ENCODE peak calls at places on chromosomes 11 and 22, in ten cellular contexts. One of them, this sample, is unnamed.

GRCh38 chr11:46490576-46491100 is 99.1 kb upstream of the CHRM4 start:
- DNase-seq in GM12878: no peak
- DNase-seq in SK-N-SH: no peak
- DNase-seq in transverse colon: no peak
- DNase-seq in H1: no peak
- DNase-seq in stomach: no peak
- DNase-seq in sigmoid colon: no peak
- DNase-seq in upper lobe of left lung: no peak
- DNase-seq in K562: no peak
- DNase-seq in HepG2: no peak
- DNase-seq in this sample: no peak

GRCh38 chr11:61695917-61696316 is 15.7 kb downstream of the DAGLA start:
- DNase-seq in GM12878: peak
- DNase-seq in SK-N-SH: peak
- DNase-seq in transverse colon: peak
- DNase-seq in H1: no peak
- DNase-seq in stomach: peak
- DNase-seq in sigmoid colon: peak
- DNase-seq in upper lobe of left lung: peak
- DNase-seq in K562: no peak
- DNase-seq in HepG2: no peak
- DNase-seq in this sample: peak

GRCh38 chr11:84714316-84714780 is 912.8 kb downstream of the DLG2 start:
- DNase-seq in GM12878: no peak
- DNase-seq in SK-N-SH: peak
- DNase-seq in transverse colon: peak
- DNase-seq in H1: no peak
- DNase-seq in stomach: peak
- DNase-seq in sigmoid colon: no peak
- DNase-seq in upper lobe of left lung: peak
- DNase-seq in K562: peak
- DNase-seq in HepG2: peak
- DNase-seq in this sample: no peak

GRCh38 chr11:44256673-44257291 is 53.2 kb downstream of the ALX4 start:
- DNase-seq in GM12878: no peak
- DNase-seq in SK-N-SH: no peak
- DNase-seq in transverse colon: no peak
- DNase-seq in H1: no peak
- DNase-seq in stomach: peak
- DNase-seq in sigmoid colon: no peak
- DNase-seq in upper lobe of left lung: no peak
- DNase-seq in K562: peak
- DNase-seq in HepG2: peak
- DNase-seq in this sample: no peak

GRCh38 chr11:73907191-73907590 is 30.4 kb downstream of the PAAF1 start:
- DNase-seq in GM12878: no peak
- DNase-seq in SK-N-SH: no peak
- DNase-seq in transverse colon: no peak
- DNase-seq in H1: no peak
- DNase-seq in stomach: no peak
- DNase-seq in sigmoid colon: no peak
- DNase-seq in upper lobe of left lung: peak
- DNase-seq in K562: peak
- DNase-seq in HepG2: peak
- DNase-seq in this sample: no peak

GRCh38 chr11:74543991-74544390 is 48.4 kb upstream of the POLD3 start:
- DNase-seq in GM12878: no peak
- DNase-seq in SK-N-SH: no peak
- DNase-seq in transverse colon: no peak
- DNase-seq in H1: no peak
- DNase-seq in stomach: peak
- DNase-seq in sigmoid colon: no peak
- DNase-seq in upper lobe of left lung: peak
- DNase-seq in K562: no peak
- DNase-seq in HepG2: no peak
- DNase-seq in this sample: no peak

GRCh38 chr11:19597194-19597593 is 115.4 kb upstream of the NAV2 start:
- DNase-seq in GM12878: no peak
- DNase-seq in SK-N-SH: peak
- DNase-seq in transverse colon: no peak
- DNase-seq in H1: no peak
- DNase-seq in stomach: no peak
- DNase-seq in sigmoid colon: no peak
- DNase-seq in upper lobe of left lung: no peak
- DNase-seq in K562: no peak
- DNase-seq in HepG2: no peak
- DNase-seq in this sample: no peak

GRCh38 chr11:116696381-116696941 is 76.3 kb downstream of the BUD13 start:
- DNase-seq in GM12878: no peak
- DNase-seq in SK-N-SH: peak
- DNase-seq in transverse colon: no peak
- DNase-seq in H1: no peak
- DNase-seq in stomach: peak
- DNase-seq in sigmoid colon: peak
- DNase-seq in upper lobe of left lung: no peak
- DNase-seq in K562: no peak
- DNase-seq in HepG2: no peak
- DNase-seq in this sample: peak

GRCh38 chr11:124109377-124109776 is 5.9 kb upstream of the VWA5A start:
- DNase-seq in GM12878: no peak
- DNase-seq in SK-N-SH: no peak
- DNase-seq in transverse colon: no peak
- DNase-seq in H1: no peak
- DNase-seq in stomach: no peak
- DNase-seq in sigmoid colon: no peak
- DNase-seq in upper lobe of left lung: no peak
- DNase-seq in K562: no peak
- DNase-seq in HepG2: no peak
- DNase-seq in this sample: no peak

GRCh38 chr11:121494355-121495099 is 41.8 kb upstream of the SORL1-AS1 start:
- DNase-seq in GM12878: peak
- DNase-seq in SK-N-SH: no peak
- DNase-seq in transverse colon: no peak
- DNase-seq in H1: no peak
- DNase-seq in stomach: no peak
- DNase-seq in sigmoid colon: no peak
- DNase-seq in upper lobe of left lung: no peak
- DNase-seq in K562: no peak
- DNase-seq in HepG2: no peak
- DNase-seq in this sample: no peak

GRCh38 chr11:71437879-71438278 is 10.3 kb downstream of the DHCR7 start:
- DNase-seq in GM12878: no peak
- DNase-seq in SK-N-SH: no peak
- DNase-seq in transverse colon: no peak
- DNase-seq in H1: no peak
- DNase-seq in stomach: no peak
- DNase-seq in sigmoid colon: no peak
- DNase-seq in upper lobe of left lung: no peak
- DNase-seq in K562: no peak
- DNase-seq in HepG2: no peak
- DNase-seq in this sample: no peak

GRCh38 chr11:43920598-43921419 is 21.6 kb upstream of the C11orf96 start:
- DNase-seq in GM12878: no peak
- DNase-seq in SK-N-SH: no peak
- DNase-seq in transverse colon: peak
- DNase-seq in H1: no peak
- DNase-seq in stomach: peak
- DNase-seq in sigmoid colon: peak
- DNase-seq in upper lobe of left lung: peak
- DNase-seq in K562: peak
- DNase-seq in HepG2: peak
- DNase-seq in this sample: no peak

GRCh38 chr22:47189056-47189916 is 426.8 kb downstream of the TBC1D22A start:
- DNase-seq in GM12878: no peak
- DNase-seq in SK-N-SH: no peak
- DNase-seq in transverse colon: peak
- DNase-seq in H1: no peak
- DNase-seq in stomach: no peak
- DNase-seq in sigmoid colon: peak
- DNase-seq in upper lobe of left lung: peak
- DNase-seq in K562: no peak
- DNase-seq in HepG2: no peak
- DNase-seq in this sample: peak

GRCh38 chr11:76579047-76579751 is 91.3 kb downstream of the LRRC32 start:
- DNase-seq in GM12878: no peak
- DNase-seq in SK-N-SH: peak
- DNase-seq in transverse colon: no peak
- DNase-seq in H1: no peak
- DNase-seq in stomach: no peak
- DNase-seq in sigmoid colon: no peak
- DNase-seq in upper lobe of left lung: peak
- DNase-seq in K562: no peak
- DNase-seq in HepG2: no peak
- DNase-seq in this sample: no peak

GRCh38 chr11:128814856-128815705 is 52.0 kb downstream of the KCNJ1 start:
- DNase-seq in GM12878: no peak
- DNase-seq in SK-N-SH: peak
- DNase-seq in transverse colon: peak
- DNase-seq in H1: peak
- DNase-seq in stomach: no peak
- DNase-seq in sigmoid colon: peak
- DNase-seq in upper lobe of left lung: peak
- DNase-seq in K562: no peak
- DNase-seq in HepG2: no peak
- DNase-seq in this sample: no peak

GRCh38 chr11:1373536-1374214 is 16.1 kb upstream of the BRSK2 start:
- DNase-seq in GM12878: no peak
- DNase-seq in SK-N-SH: peak
- DNase-seq in transverse colon: no peak
- DNase-seq in H1: no peak
- DNase-seq in stomach: no peak
- DNase-seq in sigmoid colon: no peak
- DNase-seq in upper lobe of left lung: no peak
- DNase-seq in K562: no peak
- DNase-seq in HepG2: no peak
- DNase-seq in this sample: no peak
- TF ChIP-seq EP300 in GM12878: no peak
- TF ChIP-seq EP300 in SK-N-SH: no peak
- TF ChIP-seq EP300 in transverse colon: no peak
- TF ChIP-seq EP300 in H1: no peak
- TF ChIP-seq EP300 in stomach: no peak
- TF ChIP-seq EP300 in sigmoid colon: no peak
- TF ChIP-seq EP300 in upper lobe of left lung: no peak
- TF ChIP-seq EP300 in K562: no peak
- TF ChIP-seq EP300 in HepG2: no peak
- TF ChIP-seq EP300 in this sample: no peak

GRCh38 chr22:50572965-50573364 is 5.3 kb downstream of the CPT1B start:
- DNase-seq in GM12878: no peak
- DNase-seq in SK-N-SH: no peak
- DNase-seq in transverse colon: no peak
- DNase-seq in H1: no peak
- DNase-seq in stomach: no peak
- DNase-seq in sigmoid colon: no peak
- DNase-seq in upper lobe of left lung: no peak
- DNase-seq in K562: no peak
- DNase-seq in HepG2: no peak
- DNase-seq in this sample: peak

GRCh38 chr22:50569896-50570535 is 7.3 kb upstream of the SYCE3 start:
- DNase-seq in GM12878: no peak
- DNase-seq in SK-N-SH: no peak
- DNase-seq in transverse colon: no peak
- DNase-seq in H1: no peak
- DNase-seq in stomach: no peak
- DNase-seq in sigmoid colon: no peak
- DNase-seq in upper lobe of left lung: no peak
- DNase-seq in K562: no peak
- DNase-seq in HepG2: no peak
- DNase-seq in this sample: peak

GRCh38 chr22:50569041-50569459 is 6.3 kb upstream of the SYCE3 start:
- DNase-seq in GM12878: no peak
- DNase-seq in SK-N-SH: no peak
- DNase-seq in transverse colon: peak
- DNase-seq in H1: no peak
- DNase-seq in stomach: peak
- DNase-seq in sigmoid colon: peak
- DNase-seq in upper lobe of left lung: no peak
- DNase-seq in K562: no peak
- DNase-seq in HepG2: peak
- DNase-seq in this sample: no peak

GRCh38 chr22:50571264-50572175 is 6.7 kb downstream of the CPT1B start:
- DNase-seq in GM12878: no peak
- DNase-seq in SK-N-SH: no peak
- DNase-seq in transverse colon: no peak
- DNase-seq in H1: no peak
- DNase-seq in stomach: peak
- DNase-seq in sigmoid colon: no peak
- DNase-seq in upper lobe of left lung: no peak
- DNase-seq in K562: no peak
- DNase-seq in HepG2: no peak
- DNase-seq in this sample: peak

GRCh38 chr22:50570861-50571260 is 7.4 kb downstream of the CPT1B start:
- DNase-seq in GM12878: no peak
- DNase-seq in SK-N-SH: no peak
- DNase-seq in transverse colon: no peak
- DNase-seq in H1: no peak
- DNase-seq in stomach: no peak
- DNase-seq in sigmoid colon: no peak
- DNase-seq in upper lobe of left lung: no peak
- DNase-seq in K562: no peak
- DNase-seq in HepG2: no peak
- DNase-seq in this sample: peak
- TF ChIP-seq POLR2AphosphoS5 in GM12878: no peak
- TF ChIP-seq POLR2AphosphoS5 in SK-N-SH: no peak
- TF ChIP-seq POLR2AphosphoS5 in transverse colon: no peak
- TF ChIP-seq POLR2AphosphoS5 in H1: no peak
- TF ChIP-seq POLR2AphosphoS5 in stomach: no peak
- TF ChIP-seq POLR2AphosphoS5 in sigmoid colon: no peak
- TF ChIP-seq POLR2AphosphoS5 in upper lobe of left lung: no peak
- TF ChIP-seq POLR2AphosphoS5 in K562: no peak
- TF ChIP-seq POLR2AphosphoS5 in HepG2: no peak
- TF ChIP-seq POLR2AphosphoS5 in this sample: no peak

GRCh38 chr11:12269104-12269441 is 108.3 kb upstream of the PARVA start:
- DNase-seq in GM12878: no peak
- DNase-seq in SK-N-SH: peak
- DNase-seq in transverse colon: no peak
- DNase-seq in H1: no peak
- DNase-seq in stomach: peak
- DNase-seq in sigmoid colon: peak
- DNase-seq in upper lobe of left lung: peak
- DNase-seq in K562: no peak
- DNase-seq in HepG2: no peak
- DNase-seq in this sample: no peak
- TF ChIP-seq EP300 in GM12878: no peak
- TF ChIP-seq EP300 in SK-N-SH: no peak
- TF ChIP-seq EP300 in transverse colon: no peak
- TF ChIP-seq EP300 in H1: no peak
- TF ChIP-seq EP300 in stomach: no peak
- TF ChIP-seq EP300 in sigmoid colon: no peak
- TF ChIP-seq EP300 in upper lobe of left lung: no peak
- TF ChIP-seq EP300 in K562: no peak
- TF ChIP-seq EP300 in HepG2: no peak
- TF ChIP-seq EP300 in this sample: no peak

DNA sequence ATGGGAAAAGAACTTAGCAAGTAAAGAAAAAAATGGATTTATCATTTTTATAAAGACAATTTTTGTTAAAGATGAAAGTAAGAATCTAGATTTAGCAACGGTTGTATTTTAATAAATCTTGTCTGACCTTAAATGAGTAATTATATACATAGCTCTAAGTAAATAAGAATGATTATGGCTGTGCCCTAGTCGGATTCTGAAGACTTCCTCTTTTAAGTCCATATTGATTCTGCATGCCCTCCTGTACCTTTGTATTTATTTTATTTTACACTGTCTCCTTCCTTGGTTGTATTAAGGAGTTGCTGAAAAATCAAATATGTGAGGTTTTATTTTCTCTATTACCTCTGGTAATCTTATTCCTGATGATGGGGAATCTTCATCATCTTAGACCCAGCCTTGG is 7.2 kb downstream of the RBX1 start:
- DNase-seq in GM12878: no peak
- DNase-seq in SK-N-SH: no peak
- DNase-seq in transverse colon: no peak
- DNase-seq in H1: no peak
- DNase-seq in stomach: no peak
- DNase-seq in sigmoid colon: no peak
- DNase-seq in upper lobe of left lung: no peak
- DNase-seq in K562: no peak
- DNase-seq in HepG2: no peak
- DNase-seq in this sample: no peak
- TF ChIP-seq POLR2AphosphoS5 in GM12878: no peak
- TF ChIP-seq POLR2AphosphoS5 in SK-N-SH: no peak
- TF ChIP-seq POLR2AphosphoS5 in transverse colon: no peak
- TF ChIP-seq POLR2AphosphoS5 in H1: no peak
- TF ChIP-seq POLR2AphosphoS5 in stomach: no peak
- TF ChIP-seq POLR2AphosphoS5 in sigmoid colon: no peak
- TF ChIP-seq POLR2AphosphoS5 in upper lobe of left lung: no peak
- TF ChIP-seq POLR2AphosphoS5 in K562: no peak
- TF ChIP-seq POLR2AphosphoS5 in HepG2: no peak
- TF ChIP-seq POLR2AphosphoS5 in this sample: no peak

This sample was measured in suprapubic skin.